ENCODE peak calls at places on chromosome X, in four cellular contexts. One of them, this sample, is unnamed.

GRCh38 chrX:47283015-47283771 is 50.4 kb downstream of the USP11 start:
- DNase-seq in HL-60: no peak
- DNase-seq in K562: peak; percentile 7
- DNase-seq in GM12878: no peak
- DNase-seq in this sample: no peak

GRCh38 chrX:49082472-49082871 is 2.8 kb upstream of the WDR45 start:
- DNase-seq in HL-60: no peak
- DNase-seq in K562: no peak
- DNase-seq in GM12878: no peak
- DNase-seq in this sample: no peak

GRCh38 chrX:66014084-66014483 is 25.8 kb downstream of the VSIG4 start:
- DNase-seq in HL-60: no peak
- DNase-seq in K562: no peak
- DNase-seq in GM12878: no peak
- DNase-seq in this sample: no peak

GRCh38 chrX:142994988-142995387 is 30.7 kb upstream of the SPANXN4 start:
- DNase-seq in HL-60: no peak
- DNase-seq in K562: no peak
- DNase-seq in GM12878: no peak
- DNase-seq in this sample: no peak

GRCh38 chrX:53831662-53832635 is 145.4 kb upstream of the HUWE1 start:
- DNase-seq in HL-60: peak; percentile 42
- DNase-seq in K562: peak; percentile 22
- DNase-seq in GM12878: peak; percentile 40
- DNase-seq in this sample: peak; percentile 5

GRCh38 chrX:110032534-110033161 is 29.7 kb downstream of the TMEM164 start:
- DNase-seq in HL-60: no peak
- DNase-seq in K562: no peak
- DNase-seq in GM12878: no peak
- DNase-seq in this sample: no peak

GRCh38 chrX:54640721-54641120 is 110.7 kb downstream of the GNL3L start:
- DNase-seq in HL-60: no peak
- DNase-seq in K562: no peak
- DNase-seq in GM12878: no peak
- DNase-seq in this sample: no peak

GRCh38 chrX:8042304-8042703 is 115.1 kb upstream of the PNPLA4 start:
- DNase-seq in HL-60: no peak
- DNase-seq in K562: peak; percentile 3
- DNase-seq in GM12878: no peak
- DNase-seq in this sample: no peak

GRCh38 chrX:107355533-107355932 is 93.9 kb upstream of the FRMPD3 start:
- DNase-seq in HL-60: no peak
- DNase-seq in K562: no peak
- DNase-seq in GM12878: no peak
- DNase-seq in this sample: no peak

GRCh38 chrX:38220936-38221386 is 290 bp upstream of the SRPX start:
- DNase-seq in HL-60: no peak
- DNase-seq in K562: no peak
- DNase-seq in GM12878: no peak
- DNase-seq in this sample: no peak

GRCh38 chrX:2523911-2524310 is 23.1 kb upstream of the DHRSX start:
- DNase-seq in HL-60: no peak
- DNase-seq in K562: no peak
- DNase-seq in GM12878: no peak
- DNase-seq in this sample: no peak

GRCh38 chrX:95911062-95911461 is 773.6 kb upstream of the DIAPH2 start:
- DNase-seq in HL-60: no peak
- DNase-seq in K562: no peak
- DNase-seq in GM12878: no peak
- DNase-seq in this sample: no peak

GRCh38 chrX:154719132-154719675 is 31.7 kb downstream of the GAB3 start:
- DNase-seq in HL-60: peak; percentile 81
- DNase-seq in K562: peak; percentile 34
- DNase-seq in GM12878: no peak
- DNase-seq in this sample: no peak

GRCh38 chrX:151396042-151396826 is 772 bp upstream of the VMA21 start:
- DNase-seq in HL-60: peak; percentile 17
- DNase-seq in K562: no peak
- DNase-seq in GM12878: peak; percentile 2
- DNase-seq in this sample: peak; percentile 6

GRCh38 chrX:118315529-118315928 is 30.4 kb upstream of the WDR44 start:
- DNase-seq in HL-60: no peak
- DNase-seq in K562: no peak
- DNase-seq in GM12878: no peak
- DNase-seq in this sample: no peak

GRCh38 chrX:1274786-1275185 is 6.2 kb downstream of the CSF2RA start:
- DNase-seq in HL-60: peak; percentile 70
- DNase-seq in K562: no peak
- DNase-seq in GM12878: no peak
- DNase-seq in this sample: no peak
- TF ChIP-seq SPI1 in HL-60: peak; percentile 75
- TF ChIP-seq SPI1 in K562: no peak
- TF ChIP-seq SPI1 in GM12878: peak; percentile 17
- TF ChIP-seq SPI1 in this sample: peak; percentile 32

GRCh38 chrX:112614640-112615039 is 65.1 kb downstream of the LHFPL1 start:
- DNase-seq in HL-60: no peak
- DNase-seq in K562: no peak
- DNase-seq in GM12878: no peak
- DNase-seq in this sample: no peak
- TF ChIP-seq SPI1 in HL-60: no peak
- TF ChIP-seq SPI1 in K562: no peak
- TF ChIP-seq SPI1 in GM12878: no peak
- TF ChIP-seq SPI1 in this sample: no peak

DNA sequence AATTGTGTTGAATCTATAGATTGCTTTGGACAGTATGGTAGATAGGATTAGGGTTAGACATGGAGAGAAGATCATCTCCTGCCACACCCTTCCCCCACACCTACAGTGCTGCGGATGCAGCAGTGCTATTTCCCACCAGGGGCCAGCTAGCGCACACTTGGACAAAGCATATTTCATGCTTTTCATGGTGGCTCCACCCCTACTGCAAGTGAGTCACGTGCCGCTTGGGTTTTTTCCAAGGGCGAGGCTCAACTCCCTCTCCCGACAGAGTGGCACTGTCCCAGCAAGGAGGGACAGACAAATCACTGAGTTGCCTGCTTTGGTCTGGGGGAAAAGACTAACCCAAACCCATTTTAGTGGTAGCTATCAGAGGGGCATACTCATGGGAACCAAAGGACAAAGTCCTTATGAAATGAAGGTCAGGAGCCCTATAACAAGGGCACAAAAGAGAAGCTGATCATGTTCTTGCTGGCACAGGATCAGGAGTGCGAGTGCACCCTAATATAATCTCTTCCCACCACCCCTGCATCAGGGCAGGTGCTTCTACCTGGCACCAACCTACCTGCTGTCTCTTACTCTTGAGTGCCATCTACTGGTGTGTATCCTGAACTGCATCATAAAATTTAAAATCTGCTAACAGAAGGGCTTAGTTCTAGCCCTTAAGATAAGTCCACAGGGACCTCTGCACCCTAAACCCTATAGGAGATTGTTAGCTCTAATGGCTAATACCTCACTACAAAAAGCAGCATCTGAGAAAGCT is 55.1 kb upstream of the PGAM4 start:
- DNase-seq in HL-60: peak; percentile 39
- DNase-seq in K562: peak; percentile 42
- DNase-seq in GM12878: no peak
- DNase-seq in this sample: peak; percentile 18
- TF ChIP-seq SPI1 in HL-60: no peak
- TF ChIP-seq SPI1 in K562: no peak
- TF ChIP-seq SPI1 in GM12878: no peak
- TF ChIP-seq SPI1 in this sample: no peak

GRCh38 chrX:68286076-68286475 is 147.2 kb downstream of the OPHN1 start:
- DNase-seq in HL-60: no peak
- DNase-seq in K562: no peak
- DNase-seq in GM12878: no peak
- DNase-seq in this sample: no peak

GRCh38 chrX:68287419-68287818 is 145.9 kb downstream of the OPHN1 start:
- DNase-seq in HL-60: no peak
- DNase-seq in K562: no peak
- DNase-seq in GM12878: no peak
- DNase-seq in this sample: no peak

GRCh38 chrX:68284281-68284904 is 148.9 kb downstream of the OPHN1 start:
- DNase-seq in HL-60: no peak
- DNase-seq in K562: no peak
- DNase-seq in GM12878: no peak
- DNase-seq in this sample: no peak

GRCh38 chrX:68286980-68287379 is 146.3 kb downstream of the OPHN1 start:
- DNase-seq in HL-60: no peak
- DNase-seq in K562: no peak
- DNase-seq in GM12878: no peak
- DNase-seq in this sample: no peak

GRCh38 chrX:68288127-68288526 is 145.2 kb downstream of the OPHN1 start:
- DNase-seq in HL-60: no peak
- DNase-seq in K562: no peak
- DNase-seq in GM12878: no peak
- DNase-seq in this sample: no peak
- TF ChIP-seq SPI1 in HL-60: no peak
- TF ChIP-seq SPI1 in K562: no peak
- TF ChIP-seq SPI1 in GM12878: no peak
- TF ChIP-seq SPI1 in this sample: no peak

GRCh38 chrX:104335765-104336164 is 81.0 kb upstream of the ESX1 start:
- DNase-seq in HL-60: no peak
- DNase-seq in K562: no peak
- DNase-seq in GM12878: no peak
- DNase-seq in this sample: no peak
- TF ChIP-seq SPI1 in HL-60: no peak
- TF ChIP-seq SPI1 in K562: no peak
- TF ChIP-seq SPI1 in GM12878: no peak
- TF ChIP-seq SPI1 in this sample: no peak

GRCh38 chrX:9635368-9635767 is 130.3 kb downstream of the GPR143 start:
- DNase-seq in HL-60: no peak
- DNase-seq in K562: no peak
- DNase-seq in GM12878: no peak
- DNase-seq in this sample: no peak

GRCh38 chrX:9635805-9636204 is 129.8 kb downstream of the GPR143 start:
- DNase-seq in HL-60: no peak
- DNase-seq in K562: no peak
- DNase-seq in GM12878: no peak
- DNase-seq in this sample: no peak

GRCh38 chrX:9642270-9642995 is 123.2 kb downstream of the GPR143 start:
- DNase-seq in HL-60: no peak
- DNase-seq in K562: no peak
- DNase-seq in GM12878: no peak
- DNase-seq in this sample: no peak

GRCh38 chrX:9643807-9644206 is 121.8 kb downstream of the GPR143 start:
- DNase-seq in HL-60: no peak
- DNase-seq in K562: no peak
- DNase-seq in GM12878: no peak
- DNase-seq in this sample: no peak

DNA sequence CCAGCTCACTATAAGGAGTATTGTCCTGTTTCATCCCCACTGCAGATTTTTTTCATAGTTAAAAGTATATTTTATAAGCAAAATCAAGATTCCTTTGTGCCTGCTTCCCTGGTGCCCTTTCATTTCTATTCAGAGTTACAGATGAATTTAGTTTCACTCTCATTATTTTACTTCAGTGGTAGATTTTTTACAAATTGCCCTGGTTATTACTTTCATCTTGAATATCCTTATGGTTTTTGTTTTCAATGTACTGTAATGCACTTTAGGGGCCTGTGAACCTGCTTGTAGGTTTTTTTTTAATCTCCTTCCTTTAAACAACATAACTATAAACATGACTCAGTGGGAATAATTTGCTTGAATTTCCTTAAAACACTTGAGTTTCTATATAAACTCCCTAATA is 126.8 kb downstream of the GPR143 start:
- DNase-seq in HL-60: no peak
- DNase-seq in K562: no peak
- DNase-seq in GM12878: no peak
- DNase-seq in this sample: no peak
- TF ChIP-seq SPI1 in HL-60: no peak
- TF ChIP-seq SPI1 in K562: no peak
- TF ChIP-seq SPI1 in GM12878: no peak
- TF ChIP-seq SPI1 in this sample: no peak

DNA sequence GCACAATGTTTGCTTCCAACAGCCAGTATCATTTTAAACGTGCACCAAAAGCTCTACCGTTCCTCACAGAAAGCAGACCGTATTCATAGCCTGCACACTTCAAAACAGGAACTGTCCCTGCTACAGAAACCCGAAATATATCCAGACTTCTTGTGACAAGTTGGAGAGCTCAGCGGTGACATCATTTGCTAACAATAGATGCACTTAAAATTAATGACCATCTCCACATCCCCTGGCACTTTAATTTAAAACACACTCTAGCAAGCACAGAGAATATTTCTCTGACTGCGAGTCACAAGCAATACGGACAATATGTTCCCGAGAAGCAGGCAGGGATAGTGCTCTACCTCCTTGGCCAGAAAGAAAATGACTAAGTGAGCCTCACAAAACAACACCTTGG is 2.5 kb downstream of the NYX start:
- DNase-seq in HL-60: peak; percentile 46
- DNase-seq in K562: no peak
- DNase-seq in GM12878: no peak
- DNase-seq in this sample: no peak
- TF ChIP-seq SPI1 in HL-60: peak; percentile 78
- TF ChIP-seq SPI1 in K562: peak; percentile 57
- TF ChIP-seq SPI1 in GM12878: peak; percentile 77
- TF ChIP-seq SPI1 in this sample: peak; percentile 84

GRCh38 chrX:42944381-42944998 is 166.5 kb upstream of the PPP1R2C start:
- DNase-seq in HL-60: no peak
- DNase-seq in K562: no peak
- DNase-seq in GM12878: no peak
- DNase-seq in this sample: no peak

GRCh38 chrX:42952621-42953020 is 174.7 kb upstream of the PPP1R2C start:
- DNase-seq in HL-60: no peak
- DNase-seq in K562: no peak
- DNase-seq in GM12878: no peak
- DNase-seq in this sample: no peak

GRCh38 chrX:42946544-42947223 is 168.7 kb upstream of the PPP1R2C start:
- DNase-seq in HL-60: no peak
- DNase-seq in K562: no peak
- DNase-seq in GM12878: no peak
- DNase-seq in this sample: no peak

GRCh38 chrX:42951747-42952146 is 173.8 kb upstream of the PPP1R2C start:
- DNase-seq in HL-60: no peak
- DNase-seq in K562: no peak
- DNase-seq in GM12878: no peak
- DNase-seq in this sample: no peak

DNA sequence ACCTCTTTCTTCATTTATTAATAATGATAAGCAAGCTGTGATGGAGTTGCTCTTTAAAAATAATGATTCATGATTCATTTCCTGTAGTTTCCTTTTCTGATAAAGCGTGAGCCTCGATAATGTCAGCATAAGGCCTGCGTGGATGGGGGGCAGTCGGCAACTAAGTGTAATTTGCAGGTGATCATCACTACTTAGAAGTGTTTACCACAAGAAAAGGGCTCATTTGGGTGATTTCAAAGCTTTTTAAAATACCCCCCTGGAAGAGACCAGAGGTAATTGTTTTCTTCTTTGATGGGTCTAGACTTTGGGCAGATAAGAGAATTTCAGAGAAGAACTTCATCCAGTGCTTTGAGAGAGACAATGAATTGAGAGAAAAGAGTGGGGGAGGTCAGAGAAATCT is 170.8 kb upstream of the PPP1R2C start:
- DNase-seq in HL-60: no peak
- DNase-seq in K562: no peak
- DNase-seq in GM12878: no peak
- DNase-seq in this sample: no peak
- TF ChIP-seq SPI1 in HL-60: no peak
- TF ChIP-seq SPI1 in K562: no peak
- TF ChIP-seq SPI1 in GM12878: no peak
- TF ChIP-seq SPI1 in this sample: no peak

This sample was measured in GM12891.